ENCODE peak calls at places on chromosome 21, in six cellular contexts. F is GM12891; P is anterior cingulate cortex; G is GDM1; M is stimulated activated naive CD4-positive, alpha-beta T cell treated with Interleukin-2 at 50 U/mL for 16 hours; N is fibroblast of gingiva. U is an unnamed sample.

GRCh38 chr21:33968082-33968997 is 52.7 kb upstream of the ATP5PO start:
- DNase-seq in G (no peak), F (no peak), P (no peak), N (peak; percentile 20), M (no peak), U (no peak)

GRCh38 chr21:29155933-29156260 is 25.5 kb downstream of the MAP3K7CL start:
- DNase-seq in G (no peak), M (no peak), F (no peak), N (no peak), P (no peak), U (no peak)

GRCh38 chr21:46421756-46422555 is 36.7 kb upstream of the DIP2A start:
- DNase-seq in F (no peak), M (no peak), P (no peak), N (no peak), G (no peak), U (no peak)

GRCh38 chr21:44846201-44846484 is 27.3 kb downstream of the PTTG1IP start:
- DNase-seq in F (no peak), N (no peak), M (no peak), G (no peak), P (no peak), U (no peak)

GRCh38 chr21:34129039-34129891 is 55.9 kb downstream of the MRPS6 start:
- DNase-seq in G (no peak), P (peak; percentile 31), M (peak; percentile 49), F (peak; percentile 27), N (peak; percentile 84), U (no peak)

GRCh38 chr21:31555741-31556191 is 103.7 kb upstream of the SOD1 start:
- DNase-seq in N (no peak), G (no peak), P (no peak), F (no peak), M (no peak), U (no peak)

GRCh38 chr21:30984897-30985296 is 53.4 kb downstream of the KRTAP19-8 start:
- DNase-seq in P (no peak), M (no peak), N (no peak), F (no peak), G (no peak), U (no peak)

GRCh38 chr21:26055841-26056264 is 114.7 kb downstream of the APP start:
- DNase-seq in P (no peak), M (no peak), G (no peak), F (no peak), N (no peak), U (no peak)

GRCh38 chr21:44375281-44375651 is 21.8 kb downstream of the TRPM2 start:
- DNase-seq in P (no peak), F (no peak), G (peak; percentile 86), N (no peak), M (no peak), U (no peak)

GRCh38 chr21:34072145-34073031 is 990 bp upstream of the MRPS6 start:
- DNase-seq in G (no peak), N (no peak), P (peak; percentile 50), F (no peak), M (no peak), U (no peak)

GRCh38 chr21:39057121-39057520 is 126.1 kb downstream of the PSMG1 start:
- DNase-seq in F (no peak), G (no peak), M (no peak), N (no peak), P (no peak), U (no peak)

GRCh38 chr21:28419110-28419509 is 573.6 kb downstream of the LTN1 start:
- DNase-seq in N (peak; percentile 67), M (no peak), G (no peak), F (no peak), P (no peak), U (no peak)

U was measured in 8988T.